ENCODE peak calls at places on chromosomes 11 and 22, in six cellular contexts. H is K562; B is AG04450; O is germinal center; X is trophoblast cell; D is naive thymus-derived CD8-positive, alpha-beta T cell. K is an unnamed sample.

GRCh38 chr22:43436536-43437267 is 24.9 kb downstream of the MPPED1 start:
- DNase-seq in B (no peak), X (no peak), D (no peak), H (no peak), O (no peak), K (no peak)

GRCh38 chr11:120024586-120024985 is 113.3 kb downstream of the TRIM29 start:
- DNase-seq in H (no peak), B (no peak), X (no peak), O (no peak), D (no peak), K (no peak)

GRCh38 chr11:43830928-43831440 is 49.6 kb upstream of the ALKBH3 start:
- DNase-seq in D (no peak), X (peak), H (peak), O (no peak), B (peak), K (no peak)

GRCh38 chr11:9838961-9839360 is 175.1 kb downstream of the SWAP70 start:
- DNase-seq in O (no peak), D (no peak), B (no peak), H (no peak), X (peak), K (no peak)

GRCh38 chr11:34234086-34234740 is 123.6 kb downstream of the ABTB2 start:
- DNase-seq in O (peak), H (peak), B (no peak), D (peak), X (peak), K (peak)

GRCh38 chr11:20022363-20023081 is 137.8 kb downstream of the DBX1 start:
- DNase-seq in H (no peak), X (no peak), O (no peak), B (no peak), D (no peak), K (no peak)

GRCh38 chr11:45245237-45246045 is 40.7 kb downstream of the SYT13 start:
- DNase-seq in B (no peak), D (no peak), O (no peak), H (no peak), X (no peak), K (no peak)

GRCh38 chr11:124915541-124916369 is 3.3 kb upstream of the HEPN1 start:
- DNase-seq in D (no peak), O (no peak), X (no peak), B (no peak), H (no peak), K (no peak)

GRCh38 chr11:45483361-45483760 is 182.1 kb downstream of the CHST1 start:
- DNase-seq in X (no peak), H (no peak), D (no peak), B (no peak), O (no peak), K (no peak)

GRCh38 chr11:75954039-75954438 is 139.0 kb downstream of the UVRAG start:
- DNase-seq in D (no peak), H (no peak), B (no peak), O (no peak), X (no peak), K (no peak)

GRCh38 chr11:120750647-120751419 is 239.3 kb downstream of the GRIK4 start:
- DNase-seq in B (no peak), X (no peak), D (no peak), H (no peak), O (no peak), K (no peak)

GRCh38 chr11:120880791-120881190 is 143.1 kb upstream of the TBCEL start:
- DNase-seq in H (no peak), O (no peak), X (no peak), B (no peak), D (no peak), K (no peak)

GRCh38 chr22:44738347-44738715 is 14.0 kb upstream of the ARHGAP8 start:
- DNase-seq in X (no peak), D (no peak), H (peak), O (no peak), B (no peak), K (no peak)

GRCh38 chr11:28759311-28759710 is 651.1 kb downstream of the METTL15 start:
- DNase-seq in D (no peak), X (peak), H (no peak), B (no peak), O (no peak), K (no peak)

K was measured in naive B cell.